ENCODE peak calls at places on chromosomes 5 and 9, in eight cellular contexts. N is AG10803, G is left ventricle myocardium inferior, R is coronary artery, X is foreskin fibroblast, J is kidney epithelial cell, C is AG09309, B is H1. K is an unnamed sample.

GRCh38 chr5:97550164-97550563 is 367.1 kb upstream of the RIOK2 start:
- DNase-seq in N (peak), G (no peak), R (no peak), X (peak), J (no peak), C (peak), B (no peak), K (no peak)

GRCh38 chr9:9912459-9912858 is 700.3 kb downstream of the PTPRD start:
- DNase-seq in N (no peak), G (no peak), R (no peak), X (no peak), J (no peak), C (no peak), B (no peak), K (no peak)

GRCh38 chr5:141465351-141465750 is 10.4 kb upstream of the PCDHGC3 start:
- DNase-seq in N (peak), G (no peak), R (no peak), X (no peak), J (no peak), C (no peak), B (no peak), K (no peak)

GRCh38 chr5:67799732-67800234 is 415.8 kb upstream of the PIK3R1 start:
- DNase-seq in N (peak), G (no peak), R (peak), X (peak), J (no peak), C (peak), B (no peak), K (peak)

GRCh38 chr5:14450055-14450524 is 131.5 kb upstream of the OTULINL start:
- DNase-seq in N (peak), G (peak), R (no peak), X (peak), J (no peak), C (peak), B (no peak), K (no peak)

GRCh38 chr5:178350361-178351220 is 118.0 kb upstream of the PHYKPL start:
- DNase-seq in N (peak), G (no peak), R (no peak), X (no peak), J (no peak), C (no peak), B (no peak), K (no peak)

GRCh38 chr9:129392093-129392541 is 214.1 kb upstream of the IER5L start:
- DNase-seq in N (no peak), G (no peak), R (peak), X (no peak), J (no peak), C (no peak), B (no peak), K (no peak)

GRCh38 chr9:101566904-101567724 is 27.7 kb downstream of the PPP3R2 start:
- DNase-seq in N (peak), G (no peak), R (no peak), X (peak), J (no peak), C (peak), B (no peak), K (no peak)

GRCh38 chr5:93675458-93676450 is 65.6 kb downstream of the POU5F2 start:
- DNase-seq in N (no peak), G (no peak), R (no peak), X (no peak), J (no peak), C (no peak), B (no peak), K (no peak)

GRCh38 chr9:7854763-7855162 is 55.2 kb upstream of the DMAC1 start:
- DNase-seq in N (no peak), G (no peak), R (no peak), X (no peak), J (no peak), C (no peak), B (no peak), K (no peak)

GRCh38 chr9:1604942-1605560 is 410.1 kb upstream of the SMARCA2 start:
- DNase-seq in N (peak), G (no peak), R (no peak), X (peak), J (peak), C (no peak), B (no peak), K (no peak)

GRCh38 chr5:11027660-11028059 is 266.6 kb upstream of the DAP start:
- DNase-seq in N (no peak), G (no peak), R (no peak), X (no peak), J (no peak), C (no peak), B (no peak), K (no peak)

GRCh38 chr5:140946578-140946977 is 19.7 kb upstream of the PCDHAC2 start:
- DNase-seq in N (no peak), G (no peak), R (no peak), X (no peak), J (no peak), C (no peak), B (no peak), K (no peak)

GRCh38 chr5:40436535-40437237 is 243.0 kb upstream of the PTGER4 start:
- DNase-seq in N (no peak), G (no peak), R (no peak), X (no peak), J (no peak), C (no peak), B (no peak), K (no peak)

GRCh38 chr9:118362123-118362522 is 657.9 kb downstream of the TLR4 start:
- DNase-seq in N (peak), G (no peak), R (no peak), X (no peak), J (no peak), C (no peak), B (no peak), K (no peak)

GRCh38 chr9:4038182-4038723 is 261.6 kb downstream of the GLIS3 start:
- DNase-seq in N (peak), G (no peak), R (no peak), X (peak), J (no peak), C (peak), B (no peak), K (no peak)

GRCh38 chr9:79014929-79015699 is 556.7 kb upstream of the TLE4 start:
- DNase-seq in N (peak), G (no peak), R (no peak), X (peak), J (no peak), C (no peak), B (no peak), K (no peak)

GRCh38 chr9:126756876-126757415 is 47.9 kb upstream of the ZBTB43 start:
- DNase-seq in N (no peak), G (no peak), R (no peak), X (no peak), J (no peak), C (no peak), B (no peak), K (no peak)

GRCh38 chr5:111004291-111004690 is 67.2 kb upstream of the TSLP start:
- DNase-seq in N (no peak), G (no peak), R (no peak), X (no peak), J (no peak), C (no peak), B (no peak), K (no peak)

GRCh38 chr5:121189569-121190305 is 661.9 kb upstream of the FTMT start:
- DNase-seq in N (peak), G (no peak), R (no peak), X (peak), J (peak), C (no peak), B (no peak), K (no peak)

GRCh38 chr5:5203441-5203840 is 63.3 kb downstream of the ADAMTS16 start:
- DNase-seq in N (no peak), G (no peak), R (no peak), X (no peak), J (no peak), C (no peak), B (no peak), K (no peak)

GRCh38 chr5:103111458-103111857 is 8.5 kb downstream of the GIN1 start:
- DNase-seq in N (no peak), G (no peak), R (no peak), X (no peak), J (no peak), C (no peak), B (no peak), K (no peak)

GRCh38 chr9:83477120-83477519 is 61.1 kb downstream of the FRMD3 start:
- DNase-seq in N (no peak), G (no peak), R (no peak), X (no peak), J (no peak), C (no peak), B (no peak), K (no peak)
- H3K4me3 ChIP-seq in N (no peak), G (no peak), R (no peak), X (no peak), J (no peak), C (no peak), B (no peak), K (no peak)

DNA sequence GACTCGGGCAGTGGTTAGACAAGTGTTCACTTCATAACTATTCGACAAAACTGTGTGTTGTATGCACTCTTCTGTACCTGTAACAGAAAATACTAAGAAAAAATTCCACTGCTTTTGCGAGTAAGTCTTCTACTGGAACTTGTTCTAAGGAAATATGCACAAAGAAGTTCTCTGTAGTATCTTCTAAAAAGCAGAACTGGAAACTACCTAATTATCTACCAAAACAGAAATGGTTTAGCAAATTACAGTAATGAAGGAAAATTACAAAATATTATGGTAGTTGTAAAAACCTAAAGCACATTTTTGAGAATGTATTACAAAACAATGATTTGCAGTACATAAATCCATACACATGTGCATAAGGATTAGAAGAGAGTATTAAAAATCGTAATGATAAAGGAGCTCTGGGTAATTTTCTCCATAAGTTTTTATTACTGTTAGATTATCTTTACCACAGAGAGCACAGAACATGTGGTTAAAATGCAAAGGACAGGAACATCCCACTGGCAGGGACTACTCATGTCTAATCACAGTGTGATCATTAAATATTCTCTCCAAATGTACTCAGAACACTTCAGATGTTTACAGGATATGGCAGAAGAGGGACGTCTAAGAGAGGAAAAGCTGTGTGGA is 35.8 kb downstream of the FBXW2 start:
- DNase-seq in N (no peak), G (no peak), R (no peak), X (no peak), J (no peak), C (no peak), B (no peak), K (no peak)
- H3K4me3 ChIP-seq in N (no peak), G (no peak), R (no peak), X (no peak), J (no peak), C (no peak), B (no peak), K (no peak)

DNA sequence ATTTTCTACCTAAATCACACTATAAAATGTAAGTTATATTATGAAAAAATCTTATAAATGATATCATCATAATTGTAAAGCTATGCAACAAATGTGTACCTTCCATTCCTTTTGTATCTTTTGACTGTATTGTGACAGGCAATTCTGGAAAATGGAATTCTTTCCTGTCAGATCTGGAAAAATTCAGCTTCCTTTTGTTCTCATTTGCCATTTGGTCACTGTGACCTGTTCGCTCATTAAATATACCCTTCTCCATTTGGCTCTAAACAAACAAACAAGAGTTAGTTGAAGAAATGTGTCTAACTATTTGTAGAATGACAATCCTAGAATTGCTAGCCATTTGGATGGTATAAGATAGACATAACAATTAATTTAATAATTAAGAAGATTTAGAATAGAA is 62.7 kb downstream of the CDKL3 start:
- DNase-seq in N (no peak), G (no peak), R (no peak), X (no peak), J (no peak), C (no peak), B (no peak), K (no peak)
- H3K4me3 ChIP-seq in N (no peak), G (no peak), R (no peak), X (no peak), J (no peak), C (no peak), B (no peak), K (no peak)

GRCh38 chr9:105694320-105694847 is at the start of gene TMEM38B:
- DNase-seq in N (peak), G (peak), R (peak), X (peak), J (no peak), C (no peak), B (peak), K (peak)

GRCh38 chr9:105696219-105696793 is 2.0 kb downstream of the TMEM38B start:
- DNase-seq in N (no peak), G (no peak), R (no peak), X (no peak), J (no peak), C (no peak), B (no peak), K (peak)

GRCh38 chr9:105690742-105691141 is 3.6 kb upstream of the TMEM38B start:
- DNase-seq in N (peak), G (no peak), R (no peak), X (peak), J (no peak), C (no peak), B (no peak), K (no peak)

GRCh38 chr9:105694848-105695581 is 674 bp downstream of the TMEM38B start:
- DNase-seq in N (peak), G (peak), R (peak), X (peak), J (no peak), C (no peak), B (no peak), K (peak)

DNA sequence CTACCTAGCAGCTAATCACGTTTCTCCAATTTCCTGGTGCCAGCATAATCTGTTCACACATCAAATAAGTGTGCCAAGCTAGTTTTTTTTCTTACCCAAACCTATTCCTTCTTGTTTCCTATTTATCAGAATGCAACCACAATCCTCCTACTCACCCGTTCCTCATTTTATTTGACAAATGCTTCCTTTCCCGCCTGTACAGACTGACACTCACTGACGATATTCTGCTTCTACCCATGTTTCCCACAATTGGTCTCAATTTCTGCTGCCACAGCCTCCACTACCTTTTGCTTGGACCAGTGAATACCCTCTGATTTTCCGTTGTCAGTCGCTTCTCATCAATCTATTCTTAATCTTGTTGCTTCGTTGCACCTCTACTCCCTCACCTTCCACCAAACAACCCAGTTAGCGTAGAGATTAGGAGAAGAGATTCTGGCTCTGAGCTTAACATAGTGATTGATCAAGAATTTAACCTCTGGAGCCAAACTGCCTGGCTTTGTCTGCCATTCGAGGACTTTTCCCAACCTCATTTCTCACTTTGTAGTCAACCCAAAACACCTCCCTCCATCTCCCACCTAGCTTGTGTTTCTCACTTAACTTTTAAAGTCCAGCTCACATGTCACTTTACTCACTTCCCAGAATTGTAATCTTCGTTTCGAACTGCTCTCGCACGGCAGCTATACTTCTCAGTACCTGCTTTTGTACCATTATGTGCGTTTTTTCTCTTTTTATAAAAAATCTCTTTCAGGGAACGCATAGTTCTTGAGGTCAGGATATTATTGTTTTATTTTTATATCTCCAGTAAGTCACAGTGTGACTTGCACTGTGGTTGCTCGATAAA is 686 bp upstream of the TMEM38B start:
- DNase-seq in N (no peak), G (no peak), R (no peak), X (peak), J (no peak), C (no peak), B (no peak), K (no peak)
- H3K4me3 ChIP-seq in N (peak), G (peak), R (peak), X (peak), J (peak), C (peak), B (peak), K (peak)

DNA sequence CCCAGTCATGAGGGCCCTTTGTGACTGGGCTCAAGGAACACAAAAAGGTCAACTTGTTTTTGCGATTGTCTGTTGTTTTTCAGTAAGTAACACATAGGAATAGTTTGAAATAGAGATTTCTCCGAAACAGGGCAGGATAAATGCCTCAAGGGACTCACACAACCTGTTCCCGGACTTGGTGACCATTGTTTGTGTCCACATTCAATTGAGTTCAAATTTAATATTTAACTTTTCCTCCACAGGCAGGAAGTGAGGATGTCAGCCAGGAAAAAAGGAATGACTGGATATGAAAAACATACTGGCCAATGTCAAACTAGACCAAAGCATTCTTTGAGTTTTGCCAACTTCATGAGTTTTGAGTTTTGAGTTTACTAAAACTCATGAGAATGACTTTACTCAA is 72.7 kb downstream of the SPATA31C2 start:
- DNase-seq in N (no peak), G (no peak), R (no peak), X (no peak), J (no peak), C (no peak), B (no peak), K (no peak)
- H3K4me3 ChIP-seq in N (no peak), G (no peak), R (no peak), X (no peak), J (no peak), C (no peak), B (no peak), K (no peak)

GRCh38 chr9:114888599-114888998 is 41.8 kb downstream of the TNFSF8 start:
- DNase-seq in N (no peak), G (no peak), R (no peak), X (no peak), J (no peak), C (no peak), B (no peak), K (no peak)

GRCh38 chr9:114883709-114884108 is 46.7 kb downstream of the TNFSF8 start:
- DNase-seq in N (no peak), G (no peak), R (no peak), X (peak), J (no peak), C (no peak), B (no peak), K (no peak)

GRCh38 chr9:114887963-114888362 is 42.4 kb downstream of the TNFSF8 start:
- DNase-seq in N (no peak), G (no peak), R (no peak), X (no peak), J (no peak), C (no peak), B (no peak), K (no peak)

GRCh38 chr9:114880276-114880891 is 50.0 kb downstream of the TNFSF8 start:
- DNase-seq in N (no peak), G (no peak), R (no peak), X (peak), J (no peak), C (no peak), B (no peak), K (no peak)

GRCh38 chr9:114884787-114885452 is 45.5 kb downstream of the TNFSF8 start:
- DNase-seq in N (no peak), G (no peak), R (no peak), X (no peak), J (no peak), C (no peak), B (no peak), K (no peak)
- H3K4me3 ChIP-seq in N (no peak), G (no peak), R (no peak), X (no peak), J (no peak), C (no peak), B (no peak), K (no peak)

GRCh38 chr5:124951676-124952075 is 205.2 kb upstream of the ZNF608 start:
- DNase-seq in N (no peak), G (no peak), R (no peak), X (no peak), J (no peak), C (no peak), B (no peak), K (no peak)
- H3K4me3 ChIP-seq in N (no peak), G (no peak), R (no peak), X (no peak), J (no peak), C (no peak), B (no peak), K (no peak)

K was measured in upper lobe of left lung.